ENCODE peak calls at places on chromosomes 4 and X, in ten cellular contexts. One of them, this sample, is unnamed.

GRCh38 chr4:156956947-156957346 is 14.7 kb downstream of the PDGFC start:
- ATAC-seq in aorta: no peak
- ATAC-seq in heart right ventricle: no peak
- ATAC-seq in upper lobe of left lung: no peak
- ATAC-seq in HepG2: no peak
- ATAC-seq in foreskin keratinocyte: no peak
- ATAC-seq in SK-N-SH treated with all-trans-retinoic acid at 6 μM for 48 hours: no peak
- ATAC-seq in stimulated activated naive CD8-positive, alpha-beta T cell treated with anti-CD3 and anti-CD28 coated beads, Interleukin-15, amount 100 ng/mL, for 72 hours: no peak
- ATAC-seq in mucosa of descending colon: no peak
- ATAC-seq in B cell: no peak
- ATAC-seq in this sample: no peak

GRCh38 chr4:185997287-185997686 is 71.7 kb upstream of the TLR3 start:
- ATAC-seq in aorta: peak
- ATAC-seq in heart right ventricle: peak
- ATAC-seq in upper lobe of left lung: no peak
- ATAC-seq in HepG2: no peak
- ATAC-seq in foreskin keratinocyte: no peak
- ATAC-seq in SK-N-SH treated with all-trans-retinoic acid at 6 μM for 48 hours: no peak
- ATAC-seq in stimulated activated naive CD8-positive, alpha-beta T cell treated with anti-CD3 and anti-CD28 coated beads, Interleukin-15, amount 100 ng/mL, for 72 hours: no peak
- ATAC-seq in mucosa of descending colon: no peak
- ATAC-seq in B cell: no peak
- ATAC-seq in this sample: no peak

GRCh38 chrX:74280759-74281158 is 23.2 kb upstream of the ZCCHC13 start:
- ATAC-seq in aorta: no peak
- ATAC-seq in heart right ventricle: no peak
- ATAC-seq in upper lobe of left lung: no peak
- ATAC-seq in HepG2: no peak
- ATAC-seq in foreskin keratinocyte: no peak
- ATAC-seq in SK-N-SH treated with all-trans-retinoic acid at 6 μM for 48 hours: no peak
- ATAC-seq in stimulated activated naive CD8-positive, alpha-beta T cell treated with anti-CD3 and anti-CD28 coated beads, Interleukin-15, amount 100 ng/mL, for 72 hours: no peak
- ATAC-seq in mucosa of descending colon: no peak
- ATAC-seq in B cell: no peak
- ATAC-seq in this sample: no peak

GRCh38 chr4:121519236-121519838 is 138.5 kb upstream of the QRFPR start:
- ATAC-seq in aorta: no peak
- ATAC-seq in heart right ventricle: no peak
- ATAC-seq in upper lobe of left lung: no peak
- ATAC-seq in HepG2: no peak
- ATAC-seq in foreskin keratinocyte: no peak
- ATAC-seq in SK-N-SH treated with all-trans-retinoic acid at 6 μM for 48 hours: no peak
- ATAC-seq in stimulated activated naive CD8-positive, alpha-beta T cell treated with anti-CD3 and anti-CD28 coated beads, Interleukin-15, amount 100 ng/mL, for 72 hours: no peak
- ATAC-seq in mucosa of descending colon: no peak
- ATAC-seq in B cell: no peak
- ATAC-seq in this sample: no peak

GRCh38 chr4:40940317-40940720 is 190.6 kb downstream of the NSUN7 start:
- ATAC-seq in aorta: peak
- ATAC-seq in heart right ventricle: peak
- ATAC-seq in upper lobe of left lung: peak
- ATAC-seq in HepG2: no peak
- ATAC-seq in foreskin keratinocyte: no peak
- ATAC-seq in SK-N-SH treated with all-trans-retinoic acid at 6 μM for 48 hours: no peak
- ATAC-seq in stimulated activated naive CD8-positive, alpha-beta T cell treated with anti-CD3 and anti-CD28 coated beads, Interleukin-15, amount 100 ng/mL, for 72 hours: no peak
- ATAC-seq in mucosa of descending colon: no peak
- ATAC-seq in B cell: no peak
- ATAC-seq in this sample: no peak

GRCh38 chr4:109730294-109731051 is 603 bp upstream of the PLA2G12A start:
- ATAC-seq in aorta: peak
- ATAC-seq in heart right ventricle: peak
- ATAC-seq in upper lobe of left lung: peak
- ATAC-seq in HepG2: peak
- ATAC-seq in foreskin keratinocyte: peak
- ATAC-seq in SK-N-SH treated with all-trans-retinoic acid at 6 μM for 48 hours: peak
- ATAC-seq in stimulated activated naive CD8-positive, alpha-beta T cell treated with anti-CD3 and anti-CD28 coated beads, Interleukin-15, amount 100 ng/mL, for 72 hours: peak
- ATAC-seq in mucosa of descending colon: peak
- ATAC-seq in B cell: peak
- ATAC-seq in this sample: peak

GRCh38 chr4:12050357-12050756 is 621.7 kb upstream of the HS3ST1 start:
- ATAC-seq in aorta: no peak
- ATAC-seq in heart right ventricle: no peak
- ATAC-seq in upper lobe of left lung: no peak
- ATAC-seq in HepG2: no peak
- ATAC-seq in foreskin keratinocyte: no peak
- ATAC-seq in SK-N-SH treated with all-trans-retinoic acid at 6 μM for 48 hours: no peak
- ATAC-seq in stimulated activated naive CD8-positive, alpha-beta T cell treated with anti-CD3 and anti-CD28 coated beads, Interleukin-15, amount 100 ng/mL, for 72 hours: no peak
- ATAC-seq in mucosa of descending colon: no peak
- ATAC-seq in B cell: no peak
- ATAC-seq in this sample: no peak

GRCh38 chr4:183097251-183098079 is 1.6 kb upstream of the WWC2 start:
- ATAC-seq in aorta: peak
- ATAC-seq in heart right ventricle: peak
- ATAC-seq in upper lobe of left lung: peak
- ATAC-seq in HepG2: no peak
- ATAC-seq in foreskin keratinocyte: no peak
- ATAC-seq in SK-N-SH treated with all-trans-retinoic acid at 6 μM for 48 hours: no peak
- ATAC-seq in stimulated activated naive CD8-positive, alpha-beta T cell treated with anti-CD3 and anti-CD28 coated beads, Interleukin-15, amount 100 ng/mL, for 72 hours: no peak
- ATAC-seq in mucosa of descending colon: no peak
- ATAC-seq in B cell: no peak
- ATAC-seq in this sample: peak

GRCh38 chrX:48806088-48806487 is 4.2 kb downstream of the HDAC6 start:
- ATAC-seq in aorta: no peak
- ATAC-seq in heart right ventricle: no peak
- ATAC-seq in upper lobe of left lung: no peak
- ATAC-seq in HepG2: no peak
- ATAC-seq in foreskin keratinocyte: no peak
- ATAC-seq in SK-N-SH treated with all-trans-retinoic acid at 6 μM for 48 hours: no peak
- ATAC-seq in stimulated activated naive CD8-positive, alpha-beta T cell treated with anti-CD3 and anti-CD28 coated beads, Interleukin-15, amount 100 ng/mL, for 72 hours: no peak
- ATAC-seq in mucosa of descending colon: no peak
- ATAC-seq in B cell: no peak
- ATAC-seq in this sample: no peak

GRCh38 chr4:114684462-114684861 is 85.9 kb downstream of the UGT8 start:
- ATAC-seq in aorta: no peak
- ATAC-seq in heart right ventricle: no peak
- ATAC-seq in upper lobe of left lung: no peak
- ATAC-seq in HepG2: no peak
- ATAC-seq in foreskin keratinocyte: no peak
- ATAC-seq in SK-N-SH treated with all-trans-retinoic acid at 6 μM for 48 hours: no peak
- ATAC-seq in stimulated activated naive CD8-positive, alpha-beta T cell treated with anti-CD3 and anti-CD28 coated beads, Interleukin-15, amount 100 ng/mL, for 72 hours: no peak
- ATAC-seq in mucosa of descending colon: no peak
- ATAC-seq in B cell: no peak
- ATAC-seq in this sample: no peak

GRCh38 chr4:74267998-74268606 is 40.2 kb upstream of the EPGN start:
- ATAC-seq in aorta: no peak
- ATAC-seq in heart right ventricle: no peak
- ATAC-seq in upper lobe of left lung: no peak
- ATAC-seq in HepG2: no peak
- ATAC-seq in foreskin keratinocyte: peak
- ATAC-seq in SK-N-SH treated with all-trans-retinoic acid at 6 μM for 48 hours: peak
- ATAC-seq in stimulated activated naive CD8-positive, alpha-beta T cell treated with anti-CD3 and anti-CD28 coated beads, Interleukin-15, amount 100 ng/mL, for 72 hours: no peak
- ATAC-seq in mucosa of descending colon: no peak
- ATAC-seq in B cell: no peak
- ATAC-seq in this sample: no peak

GRCh38 chr4:147594107-147594506 is 23.1 kb upstream of the TMEM184C start:
- ATAC-seq in aorta: no peak
- ATAC-seq in heart right ventricle: no peak
- ATAC-seq in upper lobe of left lung: no peak
- ATAC-seq in HepG2: peak
- ATAC-seq in foreskin keratinocyte: no peak
- ATAC-seq in SK-N-SH treated with all-trans-retinoic acid at 6 μM for 48 hours: no peak
- ATAC-seq in stimulated activated naive CD8-positive, alpha-beta T cell treated with anti-CD3 and anti-CD28 coated beads, Interleukin-15, amount 100 ng/mL, for 72 hours: no peak
- ATAC-seq in mucosa of descending colon: no peak
- ATAC-seq in B cell: no peak
- ATAC-seq in this sample: no peak

GRCh38 chrX:27924261-27924660 is 57.0 kb downstream of the DCAF8L1 start:
- ATAC-seq in aorta: no peak
- ATAC-seq in heart right ventricle: no peak
- ATAC-seq in upper lobe of left lung: no peak
- ATAC-seq in HepG2: no peak
- ATAC-seq in foreskin keratinocyte: peak
- ATAC-seq in SK-N-SH treated with all-trans-retinoic acid at 6 μM for 48 hours: no peak
- ATAC-seq in stimulated activated naive CD8-positive, alpha-beta T cell treated with anti-CD3 and anti-CD28 coated beads, Interleukin-15, amount 100 ng/mL, for 72 hours: no peak
- ATAC-seq in mucosa of descending colon: peak
- ATAC-seq in B cell: no peak
- ATAC-seq in this sample: no peak

GRCh38 chr4:115108850-115109249 is 4.6 kb downstream of the NDST4 start:
- ATAC-seq in aorta: no peak
- ATAC-seq in heart right ventricle: no peak
- ATAC-seq in upper lobe of left lung: no peak
- ATAC-seq in HepG2: no peak
- ATAC-seq in foreskin keratinocyte: no peak
- ATAC-seq in SK-N-SH treated with all-trans-retinoic acid at 6 μM for 48 hours: no peak
- ATAC-seq in stimulated activated naive CD8-positive, alpha-beta T cell treated with anti-CD3 and anti-CD28 coated beads, Interleukin-15, amount 100 ng/mL, for 72 hours: no peak
- ATAC-seq in mucosa of descending colon: no peak
- ATAC-seq in B cell: no peak
- ATAC-seq in this sample: no peak

GRCh38 chr4:145734051-145734450 is 54.1 kb downstream of the C4orf51 start:
- ATAC-seq in aorta: no peak
- ATAC-seq in heart right ventricle: no peak
- ATAC-seq in upper lobe of left lung: no peak
- ATAC-seq in HepG2: no peak
- ATAC-seq in foreskin keratinocyte: no peak
- ATAC-seq in SK-N-SH treated with all-trans-retinoic acid at 6 μM for 48 hours: no peak
- ATAC-seq in stimulated activated naive CD8-positive, alpha-beta T cell treated with anti-CD3 and anti-CD28 coated beads, Interleukin-15, amount 100 ng/mL, for 72 hours: no peak
- ATAC-seq in mucosa of descending colon: no peak
- ATAC-seq in B cell: no peak
- ATAC-seq in this sample: no peak

GRCh38 chrX:140661657-140662056 is 47.9 kb upstream of the LINC00632 start:
- ATAC-seq in aorta: no peak
- ATAC-seq in heart right ventricle: no peak
- ATAC-seq in upper lobe of left lung: no peak
- ATAC-seq in HepG2: no peak
- ATAC-seq in foreskin keratinocyte: no peak
- ATAC-seq in SK-N-SH treated with all-trans-retinoic acid at 6 μM for 48 hours: no peak
- ATAC-seq in stimulated activated naive CD8-positive, alpha-beta T cell treated with anti-CD3 and anti-CD28 coated beads, Interleukin-15, amount 100 ng/mL, for 72 hours: no peak
- ATAC-seq in mucosa of descending colon: no peak
- ATAC-seq in B cell: no peak
- ATAC-seq in this sample: no peak

GRCh38 chr4:158195297-158195696 is 15.0 kb upstream of the TMEM144 start:
- ATAC-seq in aorta: no peak
- ATAC-seq in heart right ventricle: no peak
- ATAC-seq in upper lobe of left lung: no peak
- ATAC-seq in HepG2: no peak
- ATAC-seq in foreskin keratinocyte: no peak
- ATAC-seq in SK-N-SH treated with all-trans-retinoic acid at 6 μM for 48 hours: no peak
- ATAC-seq in stimulated activated naive CD8-positive, alpha-beta T cell treated with anti-CD3 and anti-CD28 coated beads, Interleukin-15, amount 100 ng/mL, for 72 hours: no peak
- ATAC-seq in mucosa of descending colon: no peak
- ATAC-seq in B cell: no peak
- ATAC-seq in this sample: no peak

GRCh38 chr4:2712261-2712842 is 43.8 kb downstream of the TNIP2 start:
- ATAC-seq in aorta: no peak
- ATAC-seq in heart right ventricle: no peak
- ATAC-seq in upper lobe of left lung: no peak
- ATAC-seq in HepG2: peak
- ATAC-seq in foreskin keratinocyte: no peak
- ATAC-seq in SK-N-SH treated with all-trans-retinoic acid at 6 μM for 48 hours: no peak
- ATAC-seq in stimulated activated naive CD8-positive, alpha-beta T cell treated with anti-CD3 and anti-CD28 coated beads, Interleukin-15, amount 100 ng/mL, for 72 hours: no peak
- ATAC-seq in mucosa of descending colon: no peak
- ATAC-seq in B cell: no peak
- ATAC-seq in this sample: no peak

GRCh38 chr4:167713756-167714155 is 378.6 kb upstream of the ANXA10 start:
- ATAC-seq in aorta: no peak
- ATAC-seq in heart right ventricle: no peak
- ATAC-seq in upper lobe of left lung: no peak
- ATAC-seq in HepG2: no peak
- ATAC-seq in foreskin keratinocyte: no peak
- ATAC-seq in SK-N-SH treated with all-trans-retinoic acid at 6 μM for 48 hours: no peak
- ATAC-seq in stimulated activated naive CD8-positive, alpha-beta T cell treated with anti-CD3 and anti-CD28 coated beads, Interleukin-15, amount 100 ng/mL, for 72 hours: no peak
- ATAC-seq in mucosa of descending colon: no peak
- ATAC-seq in B cell: no peak
- ATAC-seq in this sample: no peak

GRCh38 chrX:118066867-118067515 is 49.6 kb downstream of the KLHL13 start:
- ATAC-seq in aorta: no peak
- ATAC-seq in heart right ventricle: no peak
- ATAC-seq in upper lobe of left lung: no peak
- ATAC-seq in HepG2: no peak
- ATAC-seq in foreskin keratinocyte: peak
- ATAC-seq in SK-N-SH treated with all-trans-retinoic acid at 6 μM for 48 hours: no peak
- ATAC-seq in stimulated activated naive CD8-positive, alpha-beta T cell treated with anti-CD3 and anti-CD28 coated beads, Interleukin-15, amount 100 ng/mL, for 72 hours: no peak
- ATAC-seq in mucosa of descending colon: peak
- ATAC-seq in B cell: no peak
- ATAC-seq in this sample: no peak

GRCh38 chr4:87530868-87531267 is 1.7 kb upstream of the SPARCL1 start:
- ATAC-seq in aorta: peak
- ATAC-seq in heart right ventricle: peak
- ATAC-seq in upper lobe of left lung: peak
- ATAC-seq in HepG2: no peak
- ATAC-seq in foreskin keratinocyte: peak
- ATAC-seq in SK-N-SH treated with all-trans-retinoic acid at 6 μM for 48 hours: no peak
- ATAC-seq in stimulated activated naive CD8-positive, alpha-beta T cell treated with anti-CD3 and anti-CD28 coated beads, Interleukin-15, amount 100 ng/mL, for 72 hours: no peak
- ATAC-seq in mucosa of descending colon: peak
- ATAC-seq in B cell: no peak
- ATAC-seq in this sample: no peak

GRCh38 chrX:1111543-1112300 is 100.7 kb downstream of the CRLF2 start:
- ATAC-seq in aorta: no peak
- ATAC-seq in heart right ventricle: no peak
- ATAC-seq in upper lobe of left lung: no peak
- ATAC-seq in HepG2: no peak
- ATAC-seq in foreskin keratinocyte: no peak
- ATAC-seq in SK-N-SH treated with all-trans-retinoic acid at 6 μM for 48 hours: no peak
- ATAC-seq in stimulated activated naive CD8-positive, alpha-beta T cell treated with anti-CD3 and anti-CD28 coated beads, Interleukin-15, amount 100 ng/mL, for 72 hours: no peak
- ATAC-seq in mucosa of descending colon: no peak
- ATAC-seq in B cell: no peak
- ATAC-seq in this sample: no peak

GRCh38 chr4:37968747-37969146 is 8.5 kb downstream of the PTTG2 start:
- ATAC-seq in aorta: no peak
- ATAC-seq in heart right ventricle: no peak
- ATAC-seq in upper lobe of left lung: no peak
- ATAC-seq in HepG2: no peak
- ATAC-seq in foreskin keratinocyte: no peak
- ATAC-seq in SK-N-SH treated with all-trans-retinoic acid at 6 μM for 48 hours: no peak
- ATAC-seq in stimulated activated naive CD8-positive, alpha-beta T cell treated with anti-CD3 and anti-CD28 coated beads, Interleukin-15, amount 100 ng/mL, for 72 hours: no peak
- ATAC-seq in mucosa of descending colon: no peak
- ATAC-seq in B cell: no peak
- ATAC-seq in this sample: no peak

GRCh38 chr4:120919358-120919757 is 3.2 kb downstream of the PRDM5 start:
- ATAC-seq in aorta: no peak
- ATAC-seq in heart right ventricle: no peak
- ATAC-seq in upper lobe of left lung: no peak
- ATAC-seq in HepG2: no peak
- ATAC-seq in foreskin keratinocyte: no peak
- ATAC-seq in SK-N-SH treated with all-trans-retinoic acid at 6 μM for 48 hours: no peak
- ATAC-seq in stimulated activated naive CD8-positive, alpha-beta T cell treated with anti-CD3 and anti-CD28 coated beads, Interleukin-15, amount 100 ng/mL, for 72 hours: no peak
- ATAC-seq in mucosa of descending colon: no peak
- ATAC-seq in B cell: no peak
- ATAC-seq in this sample: no peak

GRCh38 chr4:11488657-11489448 is 60.2 kb upstream of the HS3ST1 start:
- ATAC-seq in aorta: no peak
- ATAC-seq in heart right ventricle: no peak
- ATAC-seq in upper lobe of left lung: peak
- ATAC-seq in HepG2: no peak
- ATAC-seq in foreskin keratinocyte: peak
- ATAC-seq in SK-N-SH treated with all-trans-retinoic acid at 6 μM for 48 hours: no peak
- ATAC-seq in stimulated activated naive CD8-positive, alpha-beta T cell treated with anti-CD3 and anti-CD28 coated beads, Interleukin-15, amount 100 ng/mL, for 72 hours: no peak
- ATAC-seq in mucosa of descending colon: peak
- ATAC-seq in B cell: no peak
- ATAC-seq in this sample: peak

GRCh38 chrX:41351923-41352322 is 18.0 kb downstream of the DDX3X start:
- ATAC-seq in aorta: no peak
- ATAC-seq in heart right ventricle: no peak
- ATAC-seq in upper lobe of left lung: no peak
- ATAC-seq in HepG2: peak
- ATAC-seq in foreskin keratinocyte: no peak
- ATAC-seq in SK-N-SH treated with all-trans-retinoic acid at 6 μM for 48 hours: peak
- ATAC-seq in stimulated activated naive CD8-positive, alpha-beta T cell treated with anti-CD3 and anti-CD28 coated beads, Interleukin-15, amount 100 ng/mL, for 72 hours: no peak
- ATAC-seq in mucosa of descending colon: no peak
- ATAC-seq in B cell: no peak
- ATAC-seq in this sample: no peak

GRCh38 chr4:184420881-184421416 is 53.4 kb downstream of the IRF2 start:
- ATAC-seq in aorta: no peak
- ATAC-seq in heart right ventricle: no peak
- ATAC-seq in upper lobe of left lung: no peak
- ATAC-seq in HepG2: no peak
- ATAC-seq in foreskin keratinocyte: no peak
- ATAC-seq in SK-N-SH treated with all-trans-retinoic acid at 6 μM for 48 hours: no peak
- ATAC-seq in stimulated activated naive CD8-positive, alpha-beta T cell treated with anti-CD3 and anti-CD28 coated beads, Interleukin-15, amount 100 ng/mL, for 72 hours: peak
- ATAC-seq in mucosa of descending colon: peak
- ATAC-seq in B cell: peak
- ATAC-seq in this sample: no peak

GRCh38 chrX:119045884-119046283 is 26.9 kb upstream of the CT47C1 start:
- ATAC-seq in aorta: no peak
- ATAC-seq in heart right ventricle: no peak
- ATAC-seq in upper lobe of left lung: no peak
- ATAC-seq in HepG2: no peak
- ATAC-seq in foreskin keratinocyte: no peak
- ATAC-seq in SK-N-SH treated with all-trans-retinoic acid at 6 μM for 48 hours: no peak
- ATAC-seq in stimulated activated naive CD8-positive, alpha-beta T cell treated with anti-CD3 and anti-CD28 coated beads, Interleukin-15, amount 100 ng/mL, for 72 hours: no peak
- ATAC-seq in mucosa of descending colon: no peak
- ATAC-seq in B cell: no peak
- ATAC-seq in this sample: peak